ENCODE peak calls at places on chromosomes 5 and 9, in four cellular contexts. S is left kidney; V is stimulated activated CD4-positive, alpha-beta T cell treated with anti-CD3 and anti-CD28 coated beads, Interleukin-2, amount 100 ng/mL, for 48 hours; T is stimulated activated naive CD8-positive, alpha-beta T cell treated with anti-CD3 and anti-CD28 coated beads, Interleukin-15, amount 100 ng/mL, for 72 hours. X is an unnamed sample.

GRCh38 chr5:146051678-146052077 is 53.7 kb downstream of the PLAC8L1 start:
- DNase-seq in S (no peak), V (no peak), T (no peak), X (no peak)

GRCh38 chr9:88258587-88258986 is 120.3 kb upstream of the SPATA31C2 start:
- DNase-seq in S (peak), V (no peak), T (no peak), X (no peak)

GRCh38 chr5:147668385-147668784 is 114.1 kb downstream of the JAKMIP2 start:
- DNase-seq in S (no peak), V (no peak), T (no peak), X (no peak)

GRCh38 chr5:43036409-43036808 is 3.7 kb downstream of the ANXA2R start:
- DNase-seq in S (no peak), V (no peak), T (no peak), X (no peak)

GRCh38 chr9:90964101-90965020 is 162.7 kb downstream of the SYK start:
- DNase-seq in S (peak), V (no peak), T (no peak), X (no peak)

GRCh38 chr9:113566712-113567071 is 103.2 kb downstream of the RGS3 start:
- DNase-seq in S (no peak), V (no peak), T (no peak), X (no peak)

GRCh38 chr9:38112010-38112409 is 43.0 kb upstream of the SHB start:
- DNase-seq in S (no peak), V (no peak), T (no peak), X (no peak)

GRCh38 chr9:136093995-136094881 is 851 bp downstream of the NACC2 start:
- DNase-seq in S (peak), V (no peak), T (peak), X (peak)

GRCh38 chr9:114413909-114414308 is 26.1 kb upstream of the AKNA start:
- DNase-seq in S (peak), V (no peak), T (no peak), X (no peak)

GRCh38 chr5:110611817-110612216 is 114.7 kb downstream of the TMEM232 start:
- DNase-seq in S (no peak), V (no peak), T (no peak), X (no peak)

GRCh38 chr9:90641868-90642558 is 611 bp downstream of the DIRAS2 start:
- DNase-seq in S (peak), V (no peak), T (no peak), X (no peak)

GRCh38 chr9:16521868-16522381 is 348.5 kb downstream of the BNC2 start:
- DNase-seq in S (peak), V (no peak), T (no peak), X (no peak)

GRCh38 chr5:68267044-68267443 is 51.5 kb downstream of the PIK3R1 start:
- DNase-seq in S (peak), V (no peak), T (no peak), X (no peak)

GRCh38 chr5:58849995-58850667 is 267.3 kb downstream of the RAB3C start:
- DNase-seq in S (peak), V (no peak), T (no peak), X (no peak)

GRCh38 chr5:154342963-154343362 is 102.8 kb upstream of the SAP30L start:
- DNase-seq in S (no peak), V (no peak), T (no peak), X (no peak)

GRCh38 chr5:68332546-68332945 is 117.0 kb downstream of the PIK3R1 start:
- DNase-seq in S (no peak), V (no peak), T (no peak), X (no peak)

GRCh38 chr5:179239256-179240135 is 105.8 kb downstream of the ADAMTS2 start:
- DNase-seq in S (no peak), V (no peak), T (no peak), X (no peak)

GRCh38 chr5:150301170-150301505 is 1.6 kb downstream of the ARSI start:
- DNase-seq in S (no peak), V (no peak), T (no peak), X (no peak)

X was measured in NCI-H2107.